ENCODE peak calls at places on chromosomes 11 and 22, in eight cellular contexts. N is nephron progenitor cell; K is substantia nigra; M is neural progenitor cell; G is left kidney; P is stimulated activated naive CD4-positive, alpha-beta T cell; W is stomach; S is AG20443. E is an unnamed sample.

GRCh38 chr11:11532574-11532973 is 89.2 kb downstream of the GALNT18 start:
- DNase-seq in K (no peak), P (no peak), W (no peak), G (no peak), S (peak), M (no peak), N (no peak), E (peak)

GRCh38 chr11:100546714-100547113 is 140.4 kb upstream of the ARHGAP42 start:
- DNase-seq in W (no peak), N (no peak), K (no peak), P (no peak), S (no peak), M (no peak), G (peak), E (peak)

GRCh38 chr11:99268895-99269294 is 248.1 kb downstream of the CNTN5 start:
- DNase-seq in W (no peak), M (no peak), G (peak), S (no peak), N (no peak), K (no peak), P (no peak), E (no peak)

GRCh38 chr11:19365743-19366410 is 125.1 kb upstream of the E2F8 start:
- DNase-seq in G (no peak), P (no peak), N (no peak), W (no peak), S (no peak), M (peak), K (no peak), E (no peak)

GRCh38 chr22:44710474-44711235 is 8.7 kb downstream of the PRR5 start:
- DNase-seq in S (no peak), M (no peak), K (no peak), G (no peak), P (no peak), W (peak), N (no peak), E (no peak)

GRCh38 chr22:37345863-37346514 is 63.7 kb downstream of the CYTH4 start:
- DNase-seq in N (no peak), K (no peak), G (no peak), W (no peak), S (peak), M (no peak), P (no peak), E (peak)

GRCh38 chr11:75280227-75280671 is 39.7 kb downstream of the TPBGL start:
- DNase-seq in S (peak), G (peak), N (peak), M (peak), P (peak), W (peak), K (peak), E (peak)

GRCh38 chr22:19396934-19397728 is 34.4 kb downstream of the HIRA start:
- DNase-seq in M (no peak), K (no peak), W (no peak), P (no peak), G (no peak), N (no peak), S (no peak), E (no peak)

GRCh38 chr22:38927033-38927789 is 30.2 kb upstream of the APOBEC3A start:
- DNase-seq in S (peak), N (peak), G (peak), P (no peak), W (peak), K (peak), M (peak), E (peak)

GRCh38 chr11:120511804-120512726 is 517 bp downstream of the GRIK4 start:
- DNase-seq in W (peak), S (no peak), N (peak), K (peak), M (peak), G (peak), P (no peak), E (no peak)

GRCh38 chr11:10160350-10160749 is 133.7 kb downstream of the SBF2 start:
- DNase-seq in W (no peak), G (no peak), K (no peak), S (no peak), N (no peak), P (no peak), M (no peak), E (no peak)

GRCh38 chr11:114077482-114078305 is 18.2 kb downstream of the ZBTB16 start:
- DNase-seq in S (no peak), M (no peak), W (no peak), N (no peak), K (no peak), G (no peak), P (no peak), E (no peak)

GRCh38 chr11:42023267-42023666 is 563.8 kb upstream of the LRRC4C start:
- DNase-seq in K (no peak), G (no peak), S (no peak), N (no peak), P (no peak), M (no peak), W (no peak), E (no peak)

GRCh38 chr11:9314291-9315077 is at the start of gene TMEM41B:
- DNase-seq in W (peak), G (peak), N (peak), S (peak), K (peak), M (peak), P (peak), E (peak)

GRCh38 chr11:75582935-75583709 is 21.1 kb downstream of the SERPINH1 start:
- DNase-seq in N (peak), S (peak), P (peak), G (peak), K (peak), W (peak), M (peak), E (peak)

GRCh38 chr22:24938741-24939341 is 7.7 kb downstream of the LHFPL7 start:
- DNase-seq in W (no peak), K (no peak), S (peak), P (no peak), G (peak), N (peak), M (peak), E (no peak)